ENCODE peak calls at places on chromosomes 5 and 9, in five cellular contexts. S, E, Y, F and W are unnamed samples.

GRCh38 chr5:175444060-175444904 is at the start of gene DRD1:
- DNase-seq in S (peak), E (peak), Y (no peak), F (no peak), W (no peak)

GRCh38 chr9:9557804-9558334 is 1054.9 kb downstream of the PTPRD start:
- DNase-seq in S (no peak), E (no peak), Y (no peak), F (no peak), W (no peak)

GRCh38 chr5:57171818-57172465 is 1.9 kb upstream of the GPBP1 start:
- DNase-seq in S (peak), E (no peak), Y (no peak), F (no peak), W (no peak)

GRCh38 chr5:65893749-65894430 is 32.5 kb upstream of the ERBIN start:
- DNase-seq in S (no peak), E (no peak), Y (no peak), F (no peak), W (no peak)

GRCh38 chr5:90334746-90335145 is 74.8 kb downstream of the CETN3 start:
- DNase-seq in S (no peak), E (no peak), Y (no peak), F (no peak), W (no peak)

GRCh38 chr5:153985498-153985897 is 53.2 kb downstream of the FAM114A2 start:
- DNase-seq in S (no peak), E (no peak), Y (no peak), F (no peak), W (no peak)

GRCh38 chr9:121992571-121993212 is 100.4 kb downstream of the TTLL11 start:
- DNase-seq in S (peak), E (peak), Y (peak), F (peak), W (no peak)

GRCh38 chr9:72579880-72580570 is 58.6 kb downstream of the TMC1 start:
- DNase-seq in S (no peak), E (no peak), Y (no peak), F (no peak), W (no peak)